ENCODE peak calls at places on chromosome 3, in six cellular contexts. N is astrocyte, D is dorsolateral prefrontal cortex, B is mesothelial cell of epicardium, M is fibroblast of mammary gland, R is fibroblast of lung. S is an unnamed sample.
A peak's percentile ranks its signal among the peaks of the same experiment; 100 is the strongest.

GRCh38 chr3:32457971-32458471 is 44.6 kb downstream of the CMTM6 start:
- DNase-seq in N (no peak), D (no peak), B (no peak), M (no peak), R (no peak), S (no peak)

GRCh38 chr3:52983336-52983807 is 62.5 kb downstream of the SFMBT1 start:
- DNase-seq in N (no peak), D (no peak), B (no peak), M (no peak), R (no peak), S (no peak)

GRCh38 chr3:147618636-147619035 is 209.5 kb downstream of the ZIC1 start:
- DNase-seq in N (no peak), D (no peak), B (no peak), M (no peak), R (no peak), S (no peak)

GRCh38 chr3:146067048-146067447 is 93.9 kb downstream of the PLOD2 start:
- DNase-seq in N (peak; percentile 76), D (no peak), B (no peak), M (peak; percentile 94), R (peak; percentile 85), S (peak; percentile 1)

GRCh38 chr3:71753716-71754609 is at the start of gene GPR27:
- DNase-seq in N (peak; percentile 34), D (no peak), B (peak; percentile 68), M (peak; percentile 31), R (peak; percentile 29), S (no peak)

GRCh38 chr3:146274833-146275232 is 23.9 kb upstream of the PLSCR4 start:
- DNase-seq in N (peak; percentile 91), D (no peak), B (no peak), M (peak; percentile 92), R (peak; percentile 94), S (no peak)

GRCh38 chr3:187223799-187224198 is 26.5 kb downstream of the RTP1 start:
- DNase-seq in N (peak; percentile 24), D (no peak), B (no peak), M (peak; percentile 30), R (no peak), S (no peak)

GRCh38 chr3:194682189-194682588 is 3.5 kb upstream of the FAM43A start:
- DNase-seq in N (no peak), D (no peak), B (no peak), M (no peak), R (no peak), S (no peak)

GRCh38 chr3:153553605-153553945 is 391.5 kb downstream of the RAP2B start:
- DNase-seq in N (no peak), D (no peak), B (no peak), M (no peak), R (no peak), S (no peak)

GRCh38 chr3:126270145-126270811 is 86.9 kb downstream of the KLF15 start:
- DNase-seq in N (peak; percentile 56), D (peak; percentile 76), B (no peak), M (peak; percentile 10), R (peak; percentile 75), S (no peak)

GRCh38 chr3:193391902-193392301 is 13.3 kb upstream of the ATP13A5 start:
- DNase-seq in N (peak; percentile 88), D (no peak), B (no peak), M (no peak), R (no peak), S (peak; percentile 1)

GRCh38 chr3:68973635-68974034 is 39.8 kb downstream of the EOGT start:
- DNase-seq in N (no peak), D (no peak), B (no peak), M (no peak), R (peak; percentile 22), S (no peak)

GRCh38 chr3:177476921-177477435 is 279.7 kb upstream of the TBL1XR1 start:
- DNase-seq in N (no peak), D (no peak), B (no peak), M (no peak), R (no peak), S (no peak)

GRCh38 chr3:177281292-177281942 is 84.1 kb upstream of the TBL1XR1 start:
- DNase-seq in N (no peak), D (no peak), B (no peak), M (no peak), R (no peak), S (no peak)

GRCh38 chr3:49966233-49966942 is 26.4 kb downstream of the RBM6 start:
- DNase-seq in N (no peak), D (no peak), B (no peak), M (peak; percentile 14), R (no peak), S (no peak)

GRCh38 chr3:156676467-156677119 is 2.2 kb downstream of the TIPARP start:
- DNase-seq in N (peak; percentile 31), D (no peak), B (no peak), M (peak; percentile 57), R (no peak), S (no peak)

GRCh38 chr3:173939319-173939718 is 541.8 kb downstream of the NLGN1 start:
- DNase-seq in N (no peak), D (no peak), B (no peak), M (no peak), R (no peak), S (no peak)

GRCh38 chr3:172098698-172099494 is 59.5 kb downstream of the FNDC3B start:
- DNase-seq in N (peak; percentile 42), D (no peak), B (no peak), M (no peak), R (no peak), S (no peak)

GRCh38 chr3:172101107-172101506 is 61.7 kb downstream of the FNDC3B start:
- DNase-seq in N (no peak), D (no peak), B (no peak), M (no peak), R (no peak), S (no peak)

GRCh38 chr3:172099495-172099808 is 60.1 kb downstream of the FNDC3B start:
- DNase-seq in N (no peak), D (no peak), B (no peak), M (no peak), R (no peak), S (no peak)

GRCh38 chr3:172102123-172102882 is 62.9 kb downstream of the FNDC3B start:
- DNase-seq in N (no peak), D (no peak), B (no peak), M (no peak), R (no peak), S (no peak)

DNA sequence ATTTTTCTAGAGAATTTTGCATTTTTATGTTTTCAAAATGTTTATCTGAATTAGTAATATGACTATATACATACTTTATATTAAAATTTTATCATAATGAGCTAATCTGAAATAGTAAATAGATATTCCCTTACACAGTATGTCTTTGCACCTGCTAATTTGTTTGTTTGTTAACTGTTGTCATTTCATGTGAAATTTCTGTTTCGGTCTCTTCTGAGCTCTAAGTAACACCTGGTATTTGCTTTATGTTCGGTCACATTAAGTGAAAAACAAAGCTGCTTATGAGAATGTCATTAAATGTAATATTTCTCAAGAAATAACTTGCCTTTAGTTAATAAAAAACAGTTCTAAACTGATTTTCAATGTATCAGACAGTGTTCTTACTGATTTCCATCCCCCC is 61.1 kb downstream of the FNDC3B start:
- DNase-seq in N (no peak), D (no peak), B (no peak), M (no peak), R (no peak), S (no peak)
- TF ChIP-seq CTCF in N (no peak), D (no peak), B (no peak), M (no peak), R (no peak), S (no peak)

DNA sequence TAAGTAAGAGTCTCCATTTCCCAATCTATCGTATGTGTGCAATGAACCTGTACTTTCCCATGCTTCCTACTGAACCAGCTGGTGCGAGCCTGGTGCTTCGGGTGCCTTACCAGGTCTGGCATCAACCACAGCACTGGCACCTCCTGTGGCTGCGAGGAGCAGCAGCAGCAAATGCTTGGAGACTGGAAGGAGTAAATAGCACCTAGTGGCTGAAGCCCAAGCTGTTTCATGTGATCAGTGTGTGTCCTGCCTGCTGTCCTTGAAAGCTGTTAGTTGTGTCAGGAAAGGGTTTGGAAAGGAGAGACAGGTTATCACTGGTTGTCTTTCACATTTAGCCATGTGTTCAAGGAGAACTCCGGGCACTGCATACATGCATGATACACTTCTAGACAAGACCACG is 31.8 kb downstream of the PCOLCE2 start:
- DNase-seq in N (no peak), D (peak; percentile 65), B (no peak), M (no peak), R (no peak), S (no peak)
- TF ChIP-seq CTCF in N (peak; percentile 23), D (no peak), B (no peak), M (no peak), R (no peak), S (no peak)

GRCh38 chr3:191238321-191238817 is 39.3 kb downstream of the OSTN start:
- DNase-seq in N (peak; percentile 57), D (no peak), B (no peak), M (no peak), R (peak; percentile 64), S (no peak)

GRCh38 chr3:191240432-191240831 is 41.4 kb downstream of the OSTN start:
- DNase-seq in N (no peak), D (no peak), B (no peak), M (no peak), R (no peak), S (no peak)

GRCh38 chr3:191239439-191240035 is 40.5 kb downstream of the OSTN start:
- DNase-seq in N (no peak), D (no peak), B (no peak), M (no peak), R (no peak), S (no peak)

GRCh38 chr3:191246628-191247027 is 47.6 kb downstream of the OSTN start:
- DNase-seq in N (peak; percentile 85), D (no peak), B (no peak), M (peak; percentile 80), R (peak; percentile 59), S (no peak)

DNA sequence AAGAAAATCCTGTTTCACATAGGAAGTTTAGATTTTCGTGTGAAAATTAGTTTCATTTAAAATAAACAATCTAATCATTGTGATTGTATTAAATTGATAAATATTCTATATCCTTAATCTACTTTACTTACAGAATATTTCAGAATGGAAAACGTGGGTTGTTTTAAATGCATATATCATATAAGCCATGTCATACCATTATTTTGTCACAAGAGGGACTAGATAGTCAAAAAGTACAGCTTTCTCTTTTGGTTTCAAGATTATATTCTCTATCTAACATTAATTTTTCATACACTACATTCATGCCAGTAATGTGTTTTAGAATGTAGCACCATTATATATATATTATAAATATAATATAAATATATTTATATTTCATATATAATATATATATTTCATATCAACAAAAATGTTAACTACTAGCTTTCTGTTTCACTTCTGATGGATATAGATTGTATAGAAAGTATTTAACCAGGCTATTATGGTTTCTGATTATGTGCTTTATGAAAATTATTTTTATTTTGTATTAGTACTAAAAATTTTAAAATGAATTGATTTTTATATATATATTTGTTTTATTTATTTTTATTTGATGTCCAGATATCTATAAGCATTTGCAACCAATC is 45.3 kb downstream of the OSTN start:
- DNase-seq in N (no peak), D (no peak), B (no peak), M (peak; percentile 41), R (peak; percentile 53), S (no peak)
- TF ChIP-seq CTCF in N (peak; percentile 28), D (peak; percentile 30), B (peak; percentile 64), M (peak; percentile 47), R (peak; percentile 38), S (peak; percentile 10)

GRCh38 chr3:22685598-22685997 is 517.5 kb upstream of the UBE2E2 start:
- DNase-seq in N (no peak), D (no peak), B (no peak), M (peak; percentile 12), R (peak; percentile 18), S (no peak)
- TF ChIP-seq CTCF in N (no peak), D (no peak), B (no peak), M (peak; percentile 51), R (peak; percentile 47), S (no peak)

S was measured in HFF-Myc.